ENCODE peak calls at places on chromosomes 16 and 17, in eight cellular contexts. R, W, Q, L, T, V, Z and F are unnamed samples.

GRCh38 chr16:19436540-19436939 is 18.9 kb downstream of the TMC5 start:
- DNase-seq in R (no peak), W (no peak), Q (no peak), L (no peak), T (no peak), V (no peak), Z (no peak), F (no peak)

GRCh38 chr17:1143573-1143972 is 36.2 kb downstream of the ABR start:
- DNase-seq in R (peak; percentile 35), W (no peak), Q (no peak), L (no peak), T (no peak), V (peak; percentile 82), Z (no peak), F (no peak)

GRCh38 chr16:14133907-14134306 is 62.8 kb downstream of the MRTFB start:
- DNase-seq in R (no peak), W (no peak), Q (no peak), L (no peak), T (no peak), V (no peak), Z (no peak), F (no peak)

GRCh38 chr16:65749566-65749965 is 616.9 kb upstream of the CDH5 start:
- DNase-seq in R (no peak), W (no peak), Q (no peak), L (no peak), T (no peak), V (no peak), Z (no peak), F (no peak)

GRCh38 chr17:64498308-64499203 is 1.7 kb upstream of the POLG2 start:
- DNase-seq in R (no peak), W (no peak), Q (peak; percentile 8), L (no peak), T (peak; percentile 46), V (no peak), Z (no peak), F (no peak)

GRCh38 chr17:62704381-62704971 is 77.0 kb downstream of the MRC2 start:
- DNase-seq in R (peak; percentile 39), W (peak; percentile 65), Q (peak; percentile 59), L (peak; percentile 54), T (peak; percentile 22), V (peak; percentile 69), Z (no peak), F (no peak)

GRCh38 chr16:56916571-56917403 is 15.2 kb upstream of the HERPUD1 start:
- DNase-seq in R (no peak), W (no peak), Q (no peak), L (peak; percentile 74), T (no peak), V (no peak), Z (no peak), F (no peak)

GRCh38 chr16:73172621-73173312 is 124.8 kb upstream of the ZFHX3 start:
- DNase-seq in R (peak; percentile 96), W (peak; percentile 74), Q (no peak), L (peak; percentile 70), T (peak; percentile 90), V (peak; percentile 58), Z (peak; percentile 76), F (peak; percentile 98)

GRCh38 chr17:64386412-64387144 is 4.1 kb downstream of the PECAM1 start:
- DNase-seq in R (peak; percentile 53), W (no peak), Q (no peak), L (peak; percentile 19), T (no peak), V (no peak), Z (no peak), F (no peak)

DNA sequence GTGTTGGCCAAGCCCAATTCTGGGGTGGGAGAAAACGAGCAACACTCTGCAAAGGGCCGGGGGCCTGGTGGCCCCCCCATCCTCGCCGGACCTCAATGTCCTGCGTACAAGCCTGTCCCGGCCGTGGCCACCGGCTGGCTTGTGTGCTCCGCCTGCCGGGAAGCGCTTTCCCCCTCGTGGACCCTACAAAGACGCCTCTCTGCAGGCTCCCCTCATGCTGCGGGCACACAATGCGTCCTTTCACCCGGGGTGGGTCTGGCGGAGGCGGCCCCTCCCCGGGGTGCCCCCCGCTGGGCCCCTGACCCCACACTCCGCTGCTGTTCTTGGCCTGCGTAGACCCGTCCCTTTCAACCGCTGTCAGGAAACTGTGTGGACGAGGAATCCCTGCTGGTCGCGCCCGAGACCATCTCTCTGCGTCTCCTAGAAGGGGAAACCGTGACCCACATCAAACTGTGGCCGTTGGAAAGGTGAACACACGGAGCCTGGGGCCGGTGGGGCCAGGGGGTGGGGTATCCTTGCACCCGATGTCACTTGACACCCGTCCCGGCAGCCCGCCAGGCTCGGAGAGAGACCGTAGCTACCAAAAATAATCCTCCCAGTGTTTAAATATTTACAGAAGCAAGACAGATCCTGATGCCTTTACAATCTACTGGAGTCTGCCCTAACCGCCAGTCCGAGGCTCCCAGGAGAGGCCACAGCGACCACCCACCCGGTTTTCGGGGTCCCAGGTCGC is 43.6 kb downstream of the TBC1D16 start:
- DNase-seq in R (no peak), W (no peak), Q (no peak), L (no peak), T (no peak), V (peak; percentile 71), Z (no peak), F (no peak)
- TF ChIP-seq CTCF in R (no peak), W (peak; percentile 50), Q (no peak), L (no peak), T (peak; percentile 69), V (no peak), Z (no peak), F (no peak)

GRCh38 chr17:76683011-76683755 is 27.6 kb downstream of the MXRA7 start:
- DNase-seq in R (no peak), W (no peak), Q (peak; percentile 40), L (no peak), T (no peak), V (no peak), Z (no peak), F (no peak)
- TF ChIP-seq CTCF in R (no peak), W (no peak), Q (peak; percentile 37), L (no peak), T (peak; percentile 46), V (peak; percentile 5), Z (no peak), F (no peak)

GRCh38 chr17:45341389-45342158 is 24.8 kb upstream of the MAP3K14 start:
- DNase-seq in R (peak; percentile 91), W (peak; percentile 57), Q (peak; percentile 33), L (peak; percentile 50), T (peak; percentile 93), V (peak; percentile 73), Z (peak; percentile 95), F (peak; percentile 85)
- TF ChIP-seq CTCF in R (no peak), W (no peak), Q (no peak), L (no peak), T (no peak), V (no peak), Z (no peak), F (no peak)

GRCh38 chr16:84453061-84453752 is 51.3 kb downstream of the MEAK7 start:
- DNase-seq in R (no peak), W (no peak), Q (no peak), L (peak; percentile 31), T (no peak), V (no peak), Z (no peak), F (no peak)
- TF ChIP-seq CTCF in R (no peak), W (no peak), Q (no peak), L (no peak), T (no peak), V (no peak), Z (no peak), F (no peak)